ENCODE peak calls at places on chromosomes 13 and 19, in six cellular contexts. F, S, D, X, I and J are unnamed samples.

GRCh38 chr13:29523199-29523931 is 72.1 kb downstream of the SLC7A1 start:
- DNase-seq in F (peak; percentile 79), S (no peak), D (peak; percentile 95), X (no peak), I (no peak), J (peak; percentile 86)

GRCh38 chr13:76129305-76130040 is 493.3 kb downstream of the LMO7 start:
- DNase-seq in F (no peak), S (no peak), D (no peak), X (no peak), I (no peak), J (no peak)

GRCh38 chr19:43950834-43951626 is at the start of gene ZNF221:
- DNase-seq in F (peak; percentile 94), S (peak; percentile 17), D (peak; percentile 99), X (peak; percentile 84), I (peak; percentile 95), J (peak; percentile 99)

GRCh38 chr19:41324921-41325639 is 15.1 kb downstream of the CCDC97 start:
- DNase-seq in F (peak; percentile 87), S (no peak), D (peak; percentile 88), X (no peak), I (no peak), J (peak; percentile 82)

GRCh38 chr13:30934381-30934780 is 1.9 kb downstream of the TEX26 start:
- DNase-seq in F (no peak), S (no peak), D (no peak), X (peak; percentile 7), I (no peak), J (peak; percentile 59)

GRCh38 chr19:16416996-16417395 is 54.8 kb downstream of the EPS15L1 start:
- DNase-seq in F (no peak), S (no peak), D (no peak), X (no peak), I (no peak), J (no peak)

GRCh38 chr13:46571941-46572340 is 19.0 kb downstream of the LRCH1 start:
- DNase-seq in F (no peak), S (no peak), D (no peak), X (no peak), I (no peak), J (no peak)

GRCh38 chr13:20392530-20392929 is 133.1 kb downstream of the CRYL1 start:
- DNase-seq in F (no peak), S (no peak), D (no peak), X (no peak), I (no peak), J (no peak)

GRCh38 chr19:13008926-13009787 is 13.9 kb downstream of the NFIX start:
- DNase-seq in F (no peak), S (no peak), D (no peak), X (no peak), I (no peak), J (no peak)

GRCh38 chr13:31242935-31243334 is 43.2 kb downstream of the B3GLCT start:
- DNase-seq in F (no peak), S (no peak), D (peak; percentile 12), X (no peak), I (no peak), J (peak; percentile 37)

GRCh38 chr13:40478775-40479174 is 187.7 kb downstream of the FOXO1 start:
- DNase-seq in F (no peak), S (no peak), D (no peak), X (no peak), I (no peak), J (no peak)

GRCh38 chr19:406999-407491 is 1.9 kb downstream of the C2CD4C start:
- DNase-seq in F (no peak), S (no peak), D (no peak), X (no peak), I (no peak), J (no peak)

GRCh38 chr13:76455960-76456359 is 430.2 kb downstream of the KCTD12 start:
- DNase-seq in F (no peak), S (no peak), D (peak; percentile 26), X (no peak), I (no peak), J (peak; percentile 67)

GRCh38 chr13:71499944-71500514 is 367.0 kb downstream of the DACH1 start:
- DNase-seq in F (no peak), S (no peak), D (no peak), X (no peak), I (no peak), J (no peak)

GRCh38 chr13:32087955-32088747 is 56.6 kb downstream of the FRY start:
- DNase-seq in F (no peak), S (no peak), D (no peak), X (no peak), I (no peak), J (peak; percentile 13)

GRCh38 chr13:29936051-29936813 is 85.8 kb upstream of the UBL3 start:
- DNase-seq in F (no peak), S (no peak), D (no peak), X (peak; percentile 4), I (no peak), J (no peak)

GRCh38 chr13:91639316-91639715 is 240.9 kb downstream of the GPC5 start:
- DNase-seq in F (no peak), S (no peak), D (no peak), X (no peak), I (no peak), J (no peak)

GRCh38 chr13:111325941-111326620 is 5.6 kb downstream of the TEX29 start:
- DNase-seq in F (no peak), S (no peak), D (no peak), X (no peak), I (no peak), J (no peak)

GRCh38 chr13:50762969-50763568 is 80.4 kb downstream of the DLEU7 start:
- DNase-seq in F (no peak), S (no peak), D (no peak), X (no peak), I (no peak), J (no peak)

GRCh38 chr19:57302020-57302465 is 18.2 kb upstream of the ZNF543 start:
- DNase-seq in F (peak; percentile 60), S (no peak), D (peak; percentile 97), X (no peak), I (peak; percentile 22), J (peak; percentile 98)

GRCh38 chr13:43880930-43881329 is 1.2 kb downstream of the LACC1 start:
- DNase-seq in F (no peak), S (no peak), D (peak; percentile 27), X (peak; percentile 3), I (no peak), J (no peak)

GRCh38 chr19:35742121-35742724 is at the start of gene IGFLR1:
- DNase-seq in F (no peak), S (peak; percentile 42), D (no peak), X (peak; percentile 66), I (no peak), J (no peak)

GRCh38 chr19:31818740-31819228 is 469.5 kb upstream of the TSHZ3 start:
- DNase-seq in F (no peak), S (no peak), D (no peak), X (no peak), I (no peak), J (no peak)

GRCh38 chr19:33284146-33284643 is 18.1 kb downstream of the CEBPA start:
- DNase-seq in F (peak; percentile 9), S (no peak), D (no peak), X (no peak), I (no peak), J (no peak)

GRCh38 chr19:6376512-6377193 is 920 bp upstream of the PSPN start:
- DNase-seq in F (no peak), S (no peak), D (no peak), X (no peak), I (no peak), J (no peak)

GRCh38 chr13:76936736-76937135 is 11.6 kb upstream of the ACOD1 start:
- DNase-seq in F (no peak), S (no peak), D (peak; percentile 23), X (no peak), I (no peak), J (peak; percentile 16)

GRCh38 chr19:46714523-46715106 is 2.3 kb downstream of the PRKD2 start:
- DNase-seq in F (no peak), S (no peak), D (no peak), X (no peak), I (no peak), J (no peak)